ENCODE peak calls at places on chromosomes 4 and X, in nine cellular contexts. One of them, this sample, is unnamed.

GRCh38 chr4:7120341-7120740 is 52.5 kb upstream of the GRPEL1 start:
- DNase-seq in HCT116: peak; percentile 16
- DNase-seq in anterior cingulate cortex: no peak
- DNase-seq in dermis microvascular lymphatic vessel endothelial cell: peak; percentile 16
- DNase-seq in activated T-helper 1 cell treated with Interleukin-2 at 50 U/mL for 16 hours: no peak
- DNase-seq in right lobe of liver: no peak
- DNase-seq in hippocampal formation: no peak
- DNase-seq in cardiac fibroblast: no peak
- DNase-seq in NCI-H187: no peak
- DNase-seq in this sample: no peak

GRCh38 chr4:84684361-84684760 is 101.4 kb downstream of the CDS1 start:
- DNase-seq in activated T-helper 1 cell treated with Interleukin-2 at 50 U/mL for 16 hours: no peak
- DNase-seq in anterior cingulate cortex: no peak
- DNase-seq in HCT116: no peak
- DNase-seq in dermis microvascular lymphatic vessel endothelial cell: no peak
- DNase-seq in NCI-H187: no peak
- DNase-seq in hippocampal formation: no peak
- DNase-seq in cardiac fibroblast: no peak
- DNase-seq in right lobe of liver: no peak
- DNase-seq in this sample: no peak

GRCh38 chr4:186764457-186764856 is 40.8 kb upstream of the FAT1 start:
- DNase-seq in activated T-helper 1 cell treated with Interleukin-2 at 50 U/mL for 16 hours: no peak
- DNase-seq in dermis microvascular lymphatic vessel endothelial cell: no peak
- DNase-seq in NCI-H187: no peak
- DNase-seq in right lobe of liver: no peak
- DNase-seq in cardiac fibroblast: no peak
- DNase-seq in HCT116: no peak
- DNase-seq in anterior cingulate cortex: no peak
- DNase-seq in hippocampal formation: no peak
- DNase-seq in this sample: no peak

GRCh38 chr4:55175779-55176231 is 50.4 kb upstream of the KDR start:
- DNase-seq in cardiac fibroblast: peak; percentile 87
- DNase-seq in dermis microvascular lymphatic vessel endothelial cell: no peak
- DNase-seq in HCT116: peak; percentile 60
- DNase-seq in NCI-H187: no peak
- DNase-seq in right lobe of liver: no peak
- DNase-seq in hippocampal formation: no peak
- DNase-seq in activated T-helper 1 cell treated with Interleukin-2 at 50 U/mL for 16 hours: no peak
- DNase-seq in anterior cingulate cortex: no peak
- DNase-seq in this sample: no peak

GRCh38 chrX:81377329-81377728 is 175.4 kb downstream of the SH3BGRL start:
- DNase-seq in cardiac fibroblast: peak; percentile 58
- DNase-seq in activated T-helper 1 cell treated with Interleukin-2 at 50 U/mL for 16 hours: no peak
- DNase-seq in hippocampal formation: no peak
- DNase-seq in right lobe of liver: no peak
- DNase-seq in anterior cingulate cortex: no peak
- DNase-seq in dermis microvascular lymphatic vessel endothelial cell: peak; percentile 5
- DNase-seq in HCT116: no peak
- DNase-seq in NCI-H187: no peak
- DNase-seq in this sample: no peak

GRCh38 chrX:51215266-51215665 is 117.4 kb upstream of the NUDT10 start:
- DNase-seq in anterior cingulate cortex: no peak
- DNase-seq in activated T-helper 1 cell treated with Interleukin-2 at 50 U/mL for 16 hours: no peak
- DNase-seq in right lobe of liver: no peak
- DNase-seq in hippocampal formation: no peak
- DNase-seq in dermis microvascular lymphatic vessel endothelial cell: no peak
- DNase-seq in cardiac fibroblast: no peak
- DNase-seq in NCI-H187: no peak
- DNase-seq in HCT116: no peak
- DNase-seq in this sample: no peak

GRCh38 chr4:8538703-8539567 is 41.3 kb upstream of the GPR78 start:
- DNase-seq in cardiac fibroblast: peak; percentile 84
- DNase-seq in hippocampal formation: no peak
- DNase-seq in NCI-H187: no peak
- DNase-seq in dermis microvascular lymphatic vessel endothelial cell: no peak
- DNase-seq in anterior cingulate cortex: no peak
- DNase-seq in HCT116: peak; percentile 81
- DNase-seq in right lobe of liver: peak; percentile 52
- DNase-seq in activated T-helper 1 cell treated with Interleukin-2 at 50 U/mL for 16 hours: no peak
- DNase-seq in this sample: no peak

GRCh38 chr4:2353222-2354107 is 65.0 kb downstream of the ZFYVE28 start:
- DNase-seq in dermis microvascular lymphatic vessel endothelial cell: no peak
- DNase-seq in HCT116: no peak
- DNase-seq in anterior cingulate cortex: no peak
- DNase-seq in cardiac fibroblast: no peak
- DNase-seq in hippocampal formation: no peak
- DNase-seq in right lobe of liver: no peak
- DNase-seq in NCI-H187: no peak
- DNase-seq in activated T-helper 1 cell treated with Interleukin-2 at 50 U/mL for 16 hours: no peak
- DNase-seq in this sample: peak; percentile 13

GRCh38 chrX:42772874-42773273 is 5.1 kb downstream of the PPP1R2C start:
- DNase-seq in NCI-H187: no peak
- DNase-seq in dermis microvascular lymphatic vessel endothelial cell: no peak
- DNase-seq in right lobe of liver: no peak
- DNase-seq in HCT116: no peak
- DNase-seq in cardiac fibroblast: no peak
- DNase-seq in activated T-helper 1 cell treated with Interleukin-2 at 50 U/mL for 16 hours: no peak
- DNase-seq in anterior cingulate cortex: no peak
- DNase-seq in hippocampal formation: no peak
- DNase-seq in this sample: no peak

GRCh38 chr4:182286035-182286434 is 42.8 kb downstream of the TENM3 start:
- DNase-seq in HCT116: no peak
- DNase-seq in cardiac fibroblast: no peak
- DNase-seq in anterior cingulate cortex: no peak
- DNase-seq in NCI-H187: no peak
- DNase-seq in hippocampal formation: no peak
- DNase-seq in dermis microvascular lymphatic vessel endothelial cell: no peak
- DNase-seq in right lobe of liver: no peak
- DNase-seq in activated T-helper 1 cell treated with Interleukin-2 at 50 U/mL for 16 hours: no peak
- DNase-seq in this sample: no peak

GRCh38 chr4:16437836-16438235 is 211.6 kb upstream of the TAPT1 start:
- DNase-seq in HCT116: no peak
- DNase-seq in cardiac fibroblast: peak; percentile 53
- DNase-seq in anterior cingulate cortex: no peak
- DNase-seq in hippocampal formation: no peak
- DNase-seq in dermis microvascular lymphatic vessel endothelial cell: no peak
- DNase-seq in right lobe of liver: no peak
- DNase-seq in NCI-H187: no peak
- DNase-seq in activated T-helper 1 cell treated with Interleukin-2 at 50 U/mL for 16 hours: no peak
- DNase-seq in this sample: no peak

GRCh38 chrX:21168401-21169160 is 205.6 kb upstream of the CNKSR2 start:
- DNase-seq in NCI-H187: no peak
- DNase-seq in HCT116: no peak
- DNase-seq in dermis microvascular lymphatic vessel endothelial cell: no peak
- DNase-seq in anterior cingulate cortex: no peak
- DNase-seq in right lobe of liver: no peak
- DNase-seq in activated T-helper 1 cell treated with Interleukin-2 at 50 U/mL for 16 hours: no peak
- DNase-seq in cardiac fibroblast: no peak
- DNase-seq in hippocampal formation: no peak
- DNase-seq in this sample: no peak

GRCh38 chr4:25821267-25821666 is 41.5 kb downstream of the SEL1L3 start:
- DNase-seq in hippocampal formation: peak; percentile 4
- DNase-seq in cardiac fibroblast: no peak
- DNase-seq in dermis microvascular lymphatic vessel endothelial cell: no peak
- DNase-seq in anterior cingulate cortex: no peak
- DNase-seq in right lobe of liver: no peak
- DNase-seq in activated T-helper 1 cell treated with Interleukin-2 at 50 U/mL for 16 hours: no peak
- DNase-seq in NCI-H187: no peak
- DNase-seq in HCT116: no peak
- DNase-seq in this sample: no peak

GRCh38 chr4:76279462-76279861 is 27.1 kb upstream of the STBD1 start:
- DNase-seq in NCI-H187: no peak
- DNase-seq in cardiac fibroblast: no peak
- DNase-seq in right lobe of liver: no peak
- DNase-seq in HCT116: no peak
- DNase-seq in dermis microvascular lymphatic vessel endothelial cell: no peak
- DNase-seq in activated T-helper 1 cell treated with Interleukin-2 at 50 U/mL for 16 hours: no peak
- DNase-seq in hippocampal formation: no peak
- DNase-seq in anterior cingulate cortex: no peak
- DNase-seq in this sample: no peak

GRCh38 chr4:48602222-48602621 is 112.2 kb downstream of the ZAR1 start:
- DNase-seq in anterior cingulate cortex: no peak
- DNase-seq in right lobe of liver: no peak
- DNase-seq in activated T-helper 1 cell treated with Interleukin-2 at 50 U/mL for 16 hours: no peak
- DNase-seq in cardiac fibroblast: peak; percentile 77
- DNase-seq in HCT116: no peak
- DNase-seq in NCI-H187: no peak
- DNase-seq in dermis microvascular lymphatic vessel endothelial cell: no peak
- DNase-seq in hippocampal formation: no peak
- DNase-seq in this sample: no peak

GRCh38 chrX:49192722-49193328 is 6.7 kb upstream of the PRICKLE3 start:
- DNase-seq in anterior cingulate cortex: no peak
- DNase-seq in NCI-H187: no peak
- DNase-seq in HCT116: no peak
- DNase-seq in dermis microvascular lymphatic vessel endothelial cell: no peak
- DNase-seq in right lobe of liver: no peak
- DNase-seq in hippocampal formation: no peak
- DNase-seq in activated T-helper 1 cell treated with Interleukin-2 at 50 U/mL for 16 hours: no peak
- DNase-seq in cardiac fibroblast: peak; percentile 54
- DNase-seq in this sample: no peak

GRCh38 chrX:13732246-13733067 is 2.0 kb downstream of the TRAPPC2 start:
- DNase-seq in cardiac fibroblast: no peak
- DNase-seq in anterior cingulate cortex: no peak
- DNase-seq in hippocampal formation: no peak
- DNase-seq in right lobe of liver: no peak
- DNase-seq in NCI-H187: no peak
- DNase-seq in activated T-helper 1 cell treated with Interleukin-2 at 50 U/mL for 16 hours: no peak
- DNase-seq in HCT116: no peak
- DNase-seq in dermis microvascular lymphatic vessel endothelial cell: no peak
- DNase-seq in this sample: no peak

GRCh38 chr4:154491731-154492249 is at the start of gene DCHS2:
- DNase-seq in activated T-helper 1 cell treated with Interleukin-2 at 50 U/mL for 16 hours: no peak
- DNase-seq in dermis microvascular lymphatic vessel endothelial cell: no peak
- DNase-seq in anterior cingulate cortex: no peak
- DNase-seq in HCT116: no peak
- DNase-seq in cardiac fibroblast: no peak
- DNase-seq in hippocampal formation: no peak
- DNase-seq in NCI-H187: no peak
- DNase-seq in right lobe of liver: peak; percentile 58
- DNase-seq in this sample: no peak

GRCh38 chrX:38701073-38701472 is 100.2 kb upstream of the MID1IP1 start:
- DNase-seq in NCI-H187: no peak
- DNase-seq in right lobe of liver: no peak
- DNase-seq in dermis microvascular lymphatic vessel endothelial cell: no peak
- DNase-seq in anterior cingulate cortex: no peak
- DNase-seq in activated T-helper 1 cell treated with Interleukin-2 at 50 U/mL for 16 hours: no peak
- DNase-seq in cardiac fibroblast: no peak
- DNase-seq in HCT116: no peak
- DNase-seq in hippocampal formation: no peak
- DNase-seq in this sample: no peak

GRCh38 chrX:120824021-120824420 is 51.6 kb downstream of the CT47B1 start:
- DNase-seq in dermis microvascular lymphatic vessel endothelial cell: no peak
- DNase-seq in hippocampal formation: no peak
- DNase-seq in anterior cingulate cortex: no peak
- DNase-seq in right lobe of liver: no peak
- DNase-seq in HCT116: no peak
- DNase-seq in activated T-helper 1 cell treated with Interleukin-2 at 50 U/mL for 16 hours: no peak
- DNase-seq in cardiac fibroblast: peak; percentile 18
- DNase-seq in NCI-H187: no peak
- DNase-seq in this sample: no peak

GRCh38 chr4:81410695-81411094 is 61.0 kb downstream of the RASGEF1B start:
- DNase-seq in NCI-H187: no peak
- DNase-seq in cardiac fibroblast: no peak
- DNase-seq in anterior cingulate cortex: no peak
- DNase-seq in activated T-helper 1 cell treated with Interleukin-2 at 50 U/mL for 16 hours: no peak
- DNase-seq in dermis microvascular lymphatic vessel endothelial cell: no peak
- DNase-seq in HCT116: no peak
- DNase-seq in hippocampal formation: no peak
- DNase-seq in right lobe of liver: no peak
- DNase-seq in this sample: no peak

GRCh38 chr4:41598580-41598979 is 60.6 kb downstream of the LIMCH1 start:
- DNase-seq in dermis microvascular lymphatic vessel endothelial cell: no peak
- DNase-seq in cardiac fibroblast: peak; percentile 6
- DNase-seq in right lobe of liver: no peak
- DNase-seq in activated T-helper 1 cell treated with Interleukin-2 at 50 U/mL for 16 hours: no peak
- DNase-seq in NCI-H187: no peak
- DNase-seq in hippocampal formation: no peak
- DNase-seq in HCT116: no peak
- DNase-seq in anterior cingulate cortex: no peak
- DNase-seq in this sample: no peak

GRCh38 chrX:104684077-104684476 is 118.1 kb downstream of the IL1RAPL2 start:
- DNase-seq in dermis microvascular lymphatic vessel endothelial cell: no peak
- DNase-seq in hippocampal formation: no peak
- DNase-seq in HCT116: no peak
- DNase-seq in NCI-H187: no peak
- DNase-seq in activated T-helper 1 cell treated with Interleukin-2 at 50 U/mL for 16 hours: no peak
- DNase-seq in right lobe of liver: no peak
- DNase-seq in cardiac fibroblast: no peak
- DNase-seq in anterior cingulate cortex: no peak
- DNase-seq in this sample: no peak

GRCh38 chrX:120791013-120791643 is 84.5 kb downstream of the CT47B1 start:
- DNase-seq in activated T-helper 1 cell treated with Interleukin-2 at 50 U/mL for 16 hours: no peak
- DNase-seq in right lobe of liver: no peak
- DNase-seq in anterior cingulate cortex: peak; percentile 0
- DNase-seq in HCT116: peak; percentile 19
- DNase-seq in hippocampal formation: no peak
- DNase-seq in dermis microvascular lymphatic vessel endothelial cell: no peak
- DNase-seq in NCI-H187: no peak
- DNase-seq in cardiac fibroblast: peak; percentile 76
- DNase-seq in this sample: no peak

GRCh38 chr4:168514249-168514852 is 17.5 kb downstream of the PALLD start:
- DNase-seq in anterior cingulate cortex: no peak
- DNase-seq in HCT116: no peak
- DNase-seq in cardiac fibroblast: peak; percentile 75
- DNase-seq in NCI-H187: no peak
- DNase-seq in activated T-helper 1 cell treated with Interleukin-2 at 50 U/mL for 16 hours: no peak
- DNase-seq in right lobe of liver: no peak
- DNase-seq in hippocampal formation: no peak
- DNase-seq in dermis microvascular lymphatic vessel endothelial cell: peak; percentile 30
- DNase-seq in this sample: no peak

GRCh38 chr4:7642764-7643495 is 208.2 kb upstream of the PSAPL1 start:
- DNase-seq in activated T-helper 1 cell treated with Interleukin-2 at 50 U/mL for 16 hours: no peak
- DNase-seq in cardiac fibroblast: no peak
- DNase-seq in NCI-H187: no peak
- DNase-seq in hippocampal formation: no peak
- DNase-seq in right lobe of liver: no peak
- DNase-seq in dermis microvascular lymphatic vessel endothelial cell: no peak
- DNase-seq in HCT116: no peak
- DNase-seq in anterior cingulate cortex: peak; percentile 20
- DNase-seq in this sample: no peak

GRCh38 chrX:106599411-106599810 is 12.4 kb upstream of the RADX start:
- DNase-seq in dermis microvascular lymphatic vessel endothelial cell: no peak
- DNase-seq in right lobe of liver: no peak
- DNase-seq in cardiac fibroblast: no peak
- DNase-seq in HCT116: no peak
- DNase-seq in hippocampal formation: no peak
- DNase-seq in anterior cingulate cortex: no peak
- DNase-seq in activated T-helper 1 cell treated with Interleukin-2 at 50 U/mL for 16 hours: no peak
- DNase-seq in NCI-H187: no peak
- DNase-seq in this sample: no peak

GRCh38 chr4:66681962-66682361 is 863.3 kb downstream of the CENPC start:
- DNase-seq in activated T-helper 1 cell treated with Interleukin-2 at 50 U/mL for 16 hours: no peak
- DNase-seq in dermis microvascular lymphatic vessel endothelial cell: no peak
- DNase-seq in cardiac fibroblast: peak; percentile 57
- DNase-seq in anterior cingulate cortex: no peak
- DNase-seq in HCT116: no peak
- DNase-seq in hippocampal formation: no peak
- DNase-seq in right lobe of liver: no peak
- DNase-seq in NCI-H187: no peak
- DNase-seq in this sample: no peak

GRCh38 chr4:33411182-33411581 is 2691.0 kb downstream of the PCDH7 start:
- DNase-seq in dermis microvascular lymphatic vessel endothelial cell: no peak
- DNase-seq in hippocampal formation: no peak
- DNase-seq in right lobe of liver: no peak
- DNase-seq in NCI-H187: no peak
- DNase-seq in cardiac fibroblast: peak; percentile 49
- DNase-seq in activated T-helper 1 cell treated with Interleukin-2 at 50 U/mL for 16 hours: no peak
- DNase-seq in HCT116: peak; percentile 12
- DNase-seq in anterior cingulate cortex: no peak
- DNase-seq in this sample: no peak

GRCh38 chrX:148774276-148774675 is 273.9 kb downstream of the AFF2 start:
- DNase-seq in right lobe of liver: no peak
- DNase-seq in hippocampal formation: no peak
- DNase-seq in activated T-helper 1 cell treated with Interleukin-2 at 50 U/mL for 16 hours: no peak
- DNase-seq in NCI-H187: no peak
- DNase-seq in anterior cingulate cortex: no peak
- DNase-seq in dermis microvascular lymphatic vessel endothelial cell: no peak
- DNase-seq in cardiac fibroblast: peak; percentile 39
- DNase-seq in HCT116: no peak
- DNase-seq in this sample: no peak

GRCh38 chrX:19889582-19890342 is 2.4 kb upstream of the SH3KBP1 start:
- DNase-seq in HCT116: peak; percentile 37
- DNase-seq in NCI-H187: no peak
- DNase-seq in right lobe of liver: peak; percentile 43
- DNase-seq in dermis microvascular lymphatic vessel endothelial cell: peak; percentile 59
- DNase-seq in activated T-helper 1 cell treated with Interleukin-2 at 50 U/mL for 16 hours: peak; percentile 25
- DNase-seq in cardiac fibroblast: peak; percentile 87
- DNase-seq in anterior cingulate cortex: no peak
- DNase-seq in hippocampal formation: no peak
- DNase-seq in this sample: no peak

This sample was measured in natural killer cell.